ENCODE peak calls at places on chromosomes 11 and 22, in seven cellular contexts. L, T, U, F, R, Y and S are unnamed samples.

GRCh38 chr22:50546326-50547230 is 879 bp downstream of the KLHDC7B start:
- DNase-seq in Y (no peak), U (no peak), F (no peak), R (no peak), L (no peak), T (no peak), S (no peak)

GRCh38 chr11:84714316-84714780 is 912.8 kb downstream of the DLG2 start:
- DNase-seq in R (no peak), U (no peak), F (peak), Y (peak), T (peak), L (no peak), S (peak)

GRCh38 chr11:47143322-47143721 is 33.4 kb downstream of the ARFGAP2 start:
- DNase-seq in T (no peak), R (peak), F (no peak), L (no peak), Y (peak), U (no peak), S (peak)

GRCh38 chr11:77322926-77323590 is 21.6 kb upstream of the GDPD4 start:
- DNase-seq in F (no peak), U (no peak), R (no peak), Y (peak), T (peak), L (no peak), S (no peak)

GRCh38 chr11:22640862-22641261 is 15.2 kb upstream of the FANCF start:
- DNase-seq in U (no peak), L (no peak), R (no peak), T (no peak), Y (no peak), F (no peak), S (no peak)

GRCh38 chr22:44916281-44917231 is 93.2 kb downstream of the PHF21B start:
- DNase-seq in T (no peak), R (no peak), U (no peak), F (no peak), Y (no peak), L (no peak), S (no peak)

GRCh38 chr22:42803454-42803853 is 53.6 kb downstream of the ARFGAP3 start:
- DNase-seq in T (no peak), Y (no peak), L (no peak), F (no peak), R (no peak), U (no peak), S (no peak)

GRCh38 chr11:86587559-86588193 is 84.7 kb downstream of the ME3 start:
- DNase-seq in Y (no peak), T (no peak), R (no peak), L (no peak), F (no peak), U (no peak), S (no peak)

GRCh38 chr22:25364281-25364680 is 144.8 kb downstream of the CRYBB2 start:
- DNase-seq in L (no peak), U (no peak), R (no peak), T (no peak), Y (no peak), F (no peak), S (no peak)

GRCh38 chr11:130400793-130401483 is 27.5 kb downstream of the ADAMTS8 start:
- DNase-seq in R (peak), U (no peak), T (no peak), Y (no peak), F (no peak), L (no peak), S (peak)

GRCh38 chr11:3180869-3181268 is 15.8 kb upstream of the OSBPL5 start:
- DNase-seq in L (no peak), U (no peak), T (no peak), F (no peak), R (no peak), Y (no peak), S (no peak)

GRCh38 chr11:125892071-125892470 is 4.6 kb downstream of the HYLS1 start:
- DNase-seq in R (no peak), L (no peak), Y (peak), F (no peak), T (no peak), U (no peak), S (no peak)

GRCh38 chr22:50060441-50061140 is 2.5 kb upstream of the TTLL8 start:
- DNase-seq in L (no peak), F (no peak), Y (no peak), T (no peak), U (no peak), R (no peak), S (no peak)

GRCh38 chr11:31620434-31620833 is 110.9 kb downstream of the ELP4 start:
- DNase-seq in T (no peak), Y (no peak), F (no peak), L (no peak), R (no peak), U (no peak), S (no peak)

GRCh38 chr22:38614331-38615122 is 41.7 kb downstream of the FAM227A start:
- DNase-seq in F (no peak), L (no peak), Y (no peak), R (no peak), T (no peak), U (no peak), S (no peak)

GRCh38 chr22:27226666-27227065 is 569.3 kb downstream of the MIAT start:
- DNase-seq in U (no peak), T (no peak), F (no peak), R (no peak), Y (no peak), L (no peak), S (peak)

GRCh38 chr22:50422046-50422445 is 52.8 kb downstream of the SBF1 start:
- DNase-seq in F (no peak), T (no peak), L (no peak), R (no peak), Y (no peak), U (no peak), S (no peak)

GRCh38 chr11:9459573-9460321 is 1.1 kb upstream of the ZNF143 start:
- DNase-seq in F (peak), T (peak), U (no peak), R (peak), Y (no peak), L (peak), S (peak)

GRCh38 chr11:79033833-79034232 is 407.0 kb downstream of the TENM4 start:
- DNase-seq in Y (no peak), R (no peak), T (no peak), L (no peak), F (no peak), U (no peak), S (no peak)

GRCh38 chr11:123587044-123587443 is 67.4 kb downstream of the SCN3B start:
- DNase-seq in F (no peak), Y (no peak), T (no peak), U (no peak), L (no peak), R (no peak), S (no peak)

GRCh38 chr11:64150481-64151239 is 15.3 kb downstream of the MACROD1 start:
- DNase-seq in L (no peak), T (no peak), U (no peak), F (no peak), R (no peak), Y (no peak), S (no peak)

GRCh38 chr22:46971141-46971775 is 208.8 kb downstream of the TBC1D22A start:
- DNase-seq in L (no peak), Y (no peak), U (no peak), F (no peak), T (peak), R (no peak), S (no peak)

GRCh38 chr11:117410861-117411725 is 83.4 kb downstream of the CEP164 start:
- DNase-seq in F (no peak), U (no peak), Y (no peak), L (no peak), R (no peak), T (no peak), S (no peak)

GRCh38 chr11:117828641-117829368 is 4.3 kb upstream of the FXYD2 start:
- DNase-seq in F (no peak), T (no peak), U (peak), R (peak), L (peak), Y (peak), S (peak)

GRCh38 chr11:122954455-122954854 is 27.2 kb downstream of the BSX start:
- DNase-seq in L (no peak), T (no peak), R (no peak), F (no peak), U (no peak), Y (no peak), S (no peak)

GRCh38 chr22:43090130-43090789 is 1.1 kb upstream of the TTLL1 start:
- DNase-seq in R (no peak), L (peak), F (no peak), Y (peak), U (no peak), T (peak), S (peak)

GRCh38 chr22:43819691-43820670 is 7.9 kb upstream of the EFCAB6 start:
- DNase-seq in Y (no peak), U (no peak), L (no peak), F (no peak), R (no peak), T (no peak), S (no peak)

GRCh38 chr22:32623943-32624342 is 149.3 kb downstream of the FBXO7 start:
- DNase-seq in R (peak), L (no peak), U (no peak), F (no peak), Y (peak), T (no peak), S (peak)

GRCh38 chr11:126751242-126751641 is 249.3 kb downstream of the KIRREL3 start:
- DNase-seq in R (peak), U (no peak), T (no peak), F (no peak), L (no peak), Y (peak), S (peak)

GRCh38 chr22:30186535-30186934 is 60.0 kb downstream of the LIF start:
- DNase-seq in R (no peak), L (no peak), F (no peak), U (no peak), Y (no peak), T (no peak), S (no peak)

GRCh38 chr11:67351275-67352005 is 1.9 kb downstream of the POLD4 start:
- DNase-seq in T (peak), U (peak), Y (peak), F (no peak), R (peak), L (peak), S (peak)

GRCh38 chr11:23932485-23932898 is 564.4 kb upstream of the LUZP2 start:
- DNase-seq in F (no peak), T (no peak), L (no peak), R (no peak), U (no peak), Y (peak), S (peak)

GRCh38 chr22:24982301-24983056 is 30.0 kb downstream of the KIAA1671 start:
- DNase-seq in F (no peak), U (no peak), T (no peak), R (no peak), Y (no peak), L (no peak), S (no peak)